ENCODE peak calls at places on chromosomes 16 and 17, in four cellular contexts. I is IMR-90, X is HepG2, K is GM12878. D is an unnamed sample.

GRCh38 chr17:41972571-41973411 is 6.2 kb downstream of the CNP start:
- DNase-seq in I (no peak), X (no peak), K (no peak), D (no peak)

GRCh38 chr17:1473841-1474240 is 17.8 kb upstream of the CRK start:
- DNase-seq in I (no peak), X (no peak), K (peak), D (no peak)

GRCh38 chr17:72702136-72702735 is 390.3 kb downstream of the SLC39A11 start:
- DNase-seq in I (peak), X (peak), K (no peak), D (no peak)

GRCh38 chr16:75236736-75237397 is 14.6 kb downstream of the BCAR1 start:
- DNase-seq in I (no peak), X (no peak), K (no peak), D (no peak)

GRCh38 chr16:77199211-77199610 is at the start of gene SYCE1L:
- DNase-seq in I (no peak), X (no peak), K (no peak), D (no peak)

GRCh38 chr17:29659155-29659554 is 36.4 kb upstream of the CORO6 start:
- DNase-seq in I (no peak), X (no peak), K (no peak), D (no peak)

GRCh38 chr17:50062323-50063243 is 6.7 kb downstream of the ITGA3 start:
- DNase-seq in I (peak), X (no peak), K (no peak), D (no peak)

GRCh38 chr16:53129281-53130192 is 74.7 kb downstream of the CHD9 start:
- DNase-seq in I (peak), X (peak), K (no peak), D (no peak)

GRCh38 chr16:86946396-86946795 is 368.0 kb downstream of the FOXL1 start:
- DNase-seq in I (peak), X (peak), K (no peak), D (no peak)

GRCh38 chr16:25478476-25478875 is 213.3 kb upstream of the HS3ST4 start:
- DNase-seq in I (no peak), X (no peak), K (no peak), D (no peak)

GRCh38 chr17:71342726-71343125 is 778.1 kb upstream of the SOX9 start:
- DNase-seq in I (no peak), X (no peak), K (no peak), D (no peak)

DNA sequence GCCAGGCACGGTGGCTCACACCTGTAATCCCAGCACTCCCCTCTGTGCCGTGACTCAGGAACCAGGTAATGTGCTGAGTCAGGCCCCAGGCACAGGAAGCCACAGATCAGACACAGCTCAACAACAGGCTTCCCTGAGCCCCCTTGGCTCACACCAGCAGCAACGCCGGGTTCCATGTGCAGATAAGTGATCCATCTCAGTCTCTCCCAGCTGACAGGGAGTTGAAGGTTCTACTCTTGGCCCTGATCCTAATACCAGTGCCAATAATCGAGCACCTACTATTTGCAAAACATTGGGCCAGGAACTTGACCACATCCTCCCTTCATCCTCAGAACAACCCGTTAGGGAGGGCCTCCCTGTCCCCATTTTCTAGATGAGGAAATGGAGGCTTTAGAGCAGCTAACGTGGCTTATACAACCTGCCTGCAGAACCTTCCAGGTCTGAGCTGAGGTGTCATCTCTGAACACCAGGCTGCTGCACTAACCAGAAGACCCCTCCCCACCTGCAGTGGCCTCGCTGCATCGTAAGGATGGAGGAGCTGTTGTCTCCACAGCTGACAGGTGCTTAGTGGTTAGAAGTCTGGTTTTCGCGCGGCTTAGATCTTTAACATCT is 64.8 kb upstream of the AMZ2 start:
- DNase-seq in I (no peak), X (peak), K (no peak), D (no peak)
- TF ChIP-seq CEBPB in I (no peak), X (no peak), K (no peak), D (no peak)

GRCh38 chr17:57972151-57972550 is 15.9 kb downstream of the VEZF1 start:
- DNase-seq in I (no peak), X (no peak), K (no peak), D (no peak)
- TF ChIP-seq CEBPB in I (no peak), X (no peak), K (no peak), D (no peak)

GRCh38 chr16:30722916-30723315 is 23.9 kb downstream of the SRCAP start:
- DNase-seq in I (no peak), X (no peak), K (no peak), D (no peak)

GRCh38 chr16:30723725-30724355 is 24.4 kb upstream of the PHKG2 start:
- DNase-seq in I (no peak), X (no peak), K (no peak), D (no peak)

GRCh38 chr16:30721606-30722005 is 22.6 kb downstream of the SRCAP start:
- DNase-seq in I (peak), X (no peak), K (no peak), D (no peak)

GRCh38 chr16:30721167-30721566 is 22.2 kb downstream of the SRCAP start:
- DNase-seq in I (no peak), X (no peak), K (no peak), D (no peak)

GRCh38 chr16:30722443-30722842 is 23.5 kb downstream of the SRCAP start:
- DNase-seq in I (no peak), X (no peak), K (no peak), D (no peak)
- TF ChIP-seq CEBPB in I (no peak), X (no peak), K (no peak), D (no peak)

DNA sequence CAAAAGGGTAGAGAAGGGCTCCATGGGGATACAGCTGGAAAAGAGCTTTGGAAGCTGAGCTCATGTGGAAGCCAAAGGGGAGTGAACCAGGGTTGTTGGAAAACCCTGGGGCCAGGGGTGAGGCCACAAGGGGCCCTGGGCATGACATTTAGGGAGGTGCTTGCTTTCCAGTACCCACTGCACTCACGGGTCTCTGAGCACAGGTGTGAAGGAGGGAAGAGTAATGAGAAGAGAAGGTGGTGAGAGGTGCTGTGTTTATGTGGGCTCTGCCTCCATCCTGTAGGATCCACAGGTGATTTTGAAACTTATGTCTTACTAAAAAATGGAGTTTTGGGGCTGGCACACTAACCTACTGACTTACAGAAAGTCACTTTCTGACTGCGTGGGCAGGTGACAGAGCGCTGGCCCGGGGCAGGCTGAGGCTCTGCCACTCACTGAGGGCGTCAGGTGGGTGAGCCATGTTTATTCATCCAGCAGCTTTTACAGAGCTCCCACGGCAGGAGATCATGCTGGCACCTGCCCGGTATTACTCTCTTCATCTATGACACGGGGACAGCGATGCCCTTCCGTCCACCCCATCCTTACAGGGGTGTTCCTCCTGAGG is 18.9 kb downstream of the KSR1 start:
- DNase-seq in I (no peak), X (no peak), K (no peak), D (no peak)
- TF ChIP-seq CEBPB in I (no peak), X (no peak), K (no peak), D (no peak)

GRCh38 chr16:974606-975312 is 4.0 kb upstream of the LMF1 start:
- DNase-seq in I (no peak), X (no peak), K (no peak), D (no peak)
- TF ChIP-seq CEBPB in I (no peak), X (no peak), K (no peak), D (no peak)

DNA sequence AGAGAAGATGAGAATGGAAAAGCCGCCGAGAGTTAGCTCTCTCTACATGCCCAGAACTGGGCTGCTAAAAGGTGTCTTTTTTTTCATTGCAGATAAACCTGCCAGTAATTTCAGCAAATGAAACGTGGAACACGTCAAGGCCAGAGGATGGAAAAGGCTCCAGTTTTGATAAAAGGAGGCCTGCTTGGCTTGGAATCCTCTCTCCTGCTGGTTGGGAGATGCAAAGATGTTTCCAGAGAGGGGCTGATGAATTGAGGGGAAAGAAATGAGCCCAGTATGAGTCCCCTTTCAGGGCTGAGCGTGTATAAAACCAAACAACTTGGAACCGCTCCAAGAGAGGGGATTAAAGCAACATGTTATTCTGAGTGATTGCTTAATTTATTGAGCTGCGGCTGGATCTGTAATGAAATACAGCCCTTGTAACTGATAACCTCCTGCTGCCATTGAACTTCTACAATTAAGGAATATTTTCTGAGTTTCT is 254.8 kb downstream of the MRTFB start:
- DNase-seq in I (no peak), X (no peak), K (no peak), D (no peak)
- TF ChIP-seq CEBPB in I (no peak), X (no peak), K (no peak), D (no peak)

GRCh38 chr16:30623558-30624283 is 13.5 kb upstream of the ZNF689 start:
- DNase-seq in I (no peak), X (no peak), K (no peak), D (no peak)
- TF ChIP-seq CEBPB in I (no peak), X (no peak), K (no peak), D (no peak)